ENCODE peak calls at places on chromosomes 1 and 21, in six cellular contexts. L, M, I, A, T and G are unnamed samples. For H3K27me3, the result is how much of the 10 kb centered on the place peaks cover.

GRCh38 chr1:37292789-37293188 is 181.6 kb upstream of the ZC3H12A start:
- DNase-seq in L (no peak), M (no peak), I (no peak), A (no peak), T (no peak), G (no peak)

GRCh38 chr1:9086796-9087195 is 17.4 kb upstream of the SLC2A5 start:
- DNase-seq in L (no peak), M (no peak), I (no peak), A (no peak), T (no peak), G (no peak)

GRCh38 chr21:38869946-38870345 is 64.2 kb downstream of the ETS2 start:
- DNase-seq in L (no peak), M (no peak), I (no peak), A (no peak), T (no peak), G (no peak)

GRCh38 chr1:231550448-231550781 is 21.9 kb downstream of the TSNAX start:
- DNase-seq in L (no peak), M (no peak), I (no peak), A (no peak), T (no peak), G (no peak)

GRCh38 chr1:243487649-243488227 is 231.9 kb downstream of the SDCCAG8 start:
- DNase-seq in L (no peak), M (no peak), I (no peak), A (no peak), T (peak), G (no peak)

GRCh38 chr1:182752077-182752826 is 37.3 kb upstream of the NPL start:
- DNase-seq in L (no peak), M (no peak), I (no peak), A (no peak), T (peak), G (no peak)

GRCh38 chr1:156870734-156871133 is 10.1 kb downstream of the NTRK1 start:
- DNase-seq in L (no peak), M (no peak), I (no peak), A (no peak), T (no peak), G (no peak)

GRCh38 chr21:34890724-34891609 is 158.1 kb downstream of the RUNX1 start:
- DNase-seq in L (no peak), M (peak), I (no peak), A (no peak), T (peak), G (peak)

GRCh38 chr1:20093940-20094391 is 24.0 kb downstream of the PLA2G5 start:
- DNase-seq in L (no peak), M (no peak), I (peak), A (peak), T (peak), G (peak)

GRCh38 chr1:232416026-232416568 is 213.8 kb downstream of the SIPA1L2 start:
- DNase-seq in L (no peak), M (no peak), I (no peak), A (no peak), T (no peak), G (no peak)

GRCh38 chr21:23740463-23740862 is 1866.8 kb downstream of the MRPL39 start:
- DNase-seq in L (no peak), M (no peak), I (no peak), A (no peak), T (no peak), G (no peak)

GRCh38 chr1:6497215-6497866 is 5.9 kb upstream of the PLEKHG5 start:
- DNase-seq in L (peak), M (peak), I (no peak), A (no peak), T (no peak), G (peak)

GRCh38 chr1:116793357-116793935 is 39.2 kb downstream of the CD2 start:
- DNase-seq in L (no peak), M (no peak), I (no peak), A (no peak), T (no peak), G (no peak)
- H3K27me3 ChIP-seq in L (under half), M (under half), I (under half), A (under half), T (under half), G (under half)

GRCh38 chr21:45067462-45068285 is 6.7 kb upstream of the ADARB1 start:
- DNase-seq in L (no peak), M (no peak), I (no peak), A (no peak), T (no peak), G (no peak)
- TF ChIP-seq EP300 in L (no peak), M (no peak), I (no peak), A (no peak), T (no peak), G (no peak)

DNA sequence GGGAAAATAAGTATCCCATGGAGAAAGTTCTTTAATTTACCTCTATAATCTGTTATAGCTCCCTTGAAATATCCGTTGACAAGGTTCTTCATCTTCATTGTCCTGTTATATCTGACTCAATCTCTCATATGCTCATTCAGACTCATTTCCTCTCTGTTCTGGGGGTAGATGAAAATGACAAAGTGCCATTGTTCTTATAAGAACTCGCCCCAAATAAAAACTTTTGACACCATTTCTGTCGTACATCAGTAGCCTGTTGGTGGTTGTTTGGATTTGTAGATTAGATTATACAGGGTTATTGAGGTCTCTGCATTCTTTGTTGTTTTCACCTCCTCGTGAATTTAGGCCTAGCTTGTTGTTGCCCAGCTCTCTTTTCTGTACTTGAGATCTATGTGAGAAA is 55.2 kb upstream of the IPO9 start:
- DNase-seq in L (no peak), M (no peak), I (no peak), A (no peak), T (no peak), G (no peak)
- TF ChIP-seq POLR2A in L (no peak), M (no peak), I (no peak), A (no peak), T (no peak), G (no peak)

DNA sequence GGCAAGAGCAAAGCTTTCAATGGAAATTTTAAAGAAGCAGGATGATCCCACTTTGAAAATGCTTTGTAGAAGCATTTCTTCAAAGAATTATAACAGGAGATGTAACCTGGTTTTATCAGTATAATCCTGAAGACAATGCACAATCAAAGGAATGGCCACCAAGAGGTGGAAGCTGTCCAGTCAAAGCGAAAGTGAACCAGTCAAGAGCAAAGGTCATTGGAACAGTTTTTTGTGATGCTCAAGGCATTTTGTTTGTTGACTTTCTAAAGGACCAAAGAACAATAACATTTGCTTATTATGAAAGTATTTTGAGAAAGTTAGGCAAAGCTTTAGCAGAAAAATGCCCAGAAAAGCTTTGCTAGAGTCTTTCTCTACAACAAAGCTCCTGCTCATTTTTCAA is 5.5 kb upstream of the CD84 start:
- DNase-seq in L (no peak), M (no peak), I (no peak), A (no peak), T (no peak), G (no peak)
- H3K27me3 ChIP-seq in L (under half), M (under half), I (under half), A (under half), T (under half), G (under half)

GRCh38 chr1:202348509-202349262 is at the start of gene PPP1R12B:
- DNase-seq in L (peak), M (peak), I (peak), A (peak), T (peak), G (peak)
- TF ChIP-seq EP300 in L (no peak), M (no peak), I (peak), A (no peak), T (no peak), G (no peak)

GRCh38 chr1:165828103-165828558 is 717 bp downstream of the UCK2 start:
- DNase-seq in L (peak), M (peak), I (no peak), A (peak), T (no peak), G (peak)

GRCh38 chr1:165829888-165830287 is 2.5 kb downstream of the UCK2 start:
- DNase-seq in L (no peak), M (no peak), I (no peak), A (no peak), T (no peak), G (no peak)

GRCh38 chr1:165826565-165826964 is 849 bp upstream of the UCK2 start:
- DNase-seq in L (no peak), M (no peak), I (no peak), A (no peak), T (no peak), G (no peak)

GRCh38 chr1:165828581-165829329 is 1.3 kb downstream of the UCK2 start:
- DNase-seq in L (peak), M (peak), I (no peak), A (peak), T (peak), G (peak)

GRCh38 chr1:165827199-165828102 is at the start of gene UCK2:
- DNase-seq in L (peak), M (peak), I (peak), A (peak), T (peak), G (peak)
- TF ChIP-seq POLR2A in L (no peak), M (peak), I (peak), A (peak), T (no peak), G (no peak)

GRCh38 chr1:23422313-23422877 is 2.2 kb downstream of the TCEA3 start:
- DNase-seq in L (peak), M (peak), I (peak), A (peak), T (peak), G (peak)

GRCh38 chr1:23421752-23422312 is 2.7 kb downstream of the TCEA3 start:
- DNase-seq in L (no peak), M (peak), I (peak), A (no peak), T (peak), G (no peak)

GRCh38 chr1:23424171-23424959 is at the start of gene TCEA3:
- DNase-seq in L (peak), M (peak), I (no peak), A (no peak), T (peak), G (peak)

GRCh38 chr1:23423415-23424170 is 955 bp downstream of the TCEA3 start:
- DNase-seq in L (peak), M (peak), I (no peak), A (no peak), T (no peak), G (peak)

DNA sequence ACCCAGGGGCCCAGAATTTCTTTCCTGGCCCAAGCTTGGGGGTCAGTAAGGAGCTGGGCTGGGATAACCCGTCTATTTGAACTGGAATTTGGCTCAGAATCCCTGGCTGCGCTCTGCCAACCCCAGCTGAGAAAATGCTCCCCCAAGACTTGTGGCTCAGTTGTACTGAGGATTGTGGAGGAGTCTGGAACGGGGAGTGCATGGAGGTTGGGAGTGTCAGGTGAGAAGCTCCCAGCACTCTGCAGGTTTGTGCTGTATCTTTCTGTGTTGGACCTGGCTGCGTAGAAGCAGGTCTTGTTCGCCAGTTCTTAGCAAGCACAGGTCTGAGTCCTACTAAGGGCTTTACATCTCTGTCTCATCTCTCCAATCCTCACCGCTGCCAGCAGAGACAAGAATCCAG is 1.6 kb downstream of the TCEA3 start:
- DNase-seq in L (no peak), M (peak), I (peak), A (no peak), T (no peak), G (peak)
- H3K27me3 ChIP-seq in L (under half), M (under half), I (under half), A (under half), T (under half), G (under half)

GRCh38 chr1:204712718-204713430 is 27.3 kb upstream of the LRRN2 start:
- DNase-seq in L (no peak), M (no peak), I (no peak), A (no peak), T (no peak), G (no peak)

GRCh38 chr1:204713541-204713940 is 28.0 kb upstream of the LRRN2 start:
- DNase-seq in L (no peak), M (no peak), I (no peak), A (no peak), T (no peak), G (no peak)

GRCh38 chr1:204709960-204710912 is 24.7 kb upstream of the LRRN2 start:
- DNase-seq in L (no peak), M (no peak), I (no peak), A (no peak), T (no peak), G (no peak)

GRCh38 chr1:204711103-204711946 is 25.8 kb upstream of the LRRN2 start:
- DNase-seq in L (no peak), M (no peak), I (no peak), A (no peak), T (no peak), G (no peak)

GRCh38 chr1:204711947-204712701 is 26.6 kb upstream of the LRRN2 start:
- DNase-seq in L (no peak), M (peak), I (no peak), A (no peak), T (no peak), G (no peak)
- TF ChIP-seq EP300 in L (no peak), M (no peak), I (no peak), A (no peak), T (no peak), G (no peak)